ENCODE peak calls at places on chromosome 4, in six cellular contexts. A, U, O, X, S and P are unnamed samples.

GRCh38 chr4:1566838-1567518 is 117.1 kb downstream of the FAM53A start:
- DNase-seq in X (no peak), S (no peak), A (no peak), U (no peak), O (peak), P (no peak)

GRCh38 chr4:76990288-76991080 is 40.9 kb downstream of the SEPTIN11 start:
- DNase-seq in A (no peak), S (no peak), X (no peak), O (no peak), U (no peak), P (no peak)

GRCh38 chr4:117481742-117482141 is 396.4 kb upstream of the TRAM1L1 start:
- DNase-seq in U (no peak), S (no peak), O (no peak), A (no peak), X (no peak), P (no peak)

GRCh38 chr4:76589402-76589801 is 154.4 kb downstream of the SHROOM3 start:
- DNase-seq in X (peak), U (no peak), A (no peak), S (no peak), O (no peak), P (no peak)

GRCh38 chr4:102663073-102663472 is 97.7 kb downstream of the MANBA start:
- DNase-seq in S (no peak), O (no peak), A (no peak), U (no peak), X (no peak), P (no peak)

GRCh38 chr4:7015383-7016035 is 27.7 kb upstream of the TADA2B start:
- DNase-seq in A (no peak), S (no peak), O (no peak), X (no peak), U (no peak), P (no peak)

GRCh38 chr4:15063341-15063740 is 61.1 kb downstream of the CPEB2 start:
- DNase-seq in U (no peak), A (no peak), X (no peak), O (no peak), S (no peak), P (no peak)

GRCh38 chr4:113625902-113626301 is 135.6 kb downstream of the CAMK2D start:
- DNase-seq in X (no peak), A (no peak), O (no peak), S (no peak), U (no peak), P (no peak)

GRCh38 chr4:108950158-108950915 is 187.5 kb upstream of the ETNPPL start:
- DNase-seq in A (no peak), X (no peak), S (no peak), U (no peak), O (no peak), P (no peak)

GRCh38 chr4:152094851-152095700 is 334.3 kb upstream of the GATB start:
- DNase-seq in X (no peak), S (no peak), O (no peak), A (no peak), U (no peak), P (no peak)

GRCh38 chr4:77074961-77075855 is 581 bp downstream of the CCNI start:
- DNase-seq in O (peak), S (peak), A (peak), X (peak), U (peak), P (peak)

GRCh38 chr4:54104907-54105306 is 4.9 kb downstream of the GSX2 start:
- DNase-seq in U (no peak), A (no peak), S (no peak), O (no peak), X (no peak), P (no peak)

GRCh38 chr4:175813126-175813715 is 1.2 kb upstream of the GPM6A start:
- DNase-seq in A (no peak), U (no peak), X (no peak), S (no peak), O (no peak), P (no peak)

GRCh38 chr4:83010522-83011318 is at the start of gene LIN54:
- DNase-seq in U (peak), X (peak), O (peak), S (peak), A (peak), P (peak)

GRCh38 chr4:1232661-1233621 is 16.0 kb downstream of the CTBP1 start:
- DNase-seq in A (no peak), O (no peak), X (peak), S (no peak), U (no peak), P (no peak)

GRCh38 chr4:105061136-105061696 is 85.5 kb upstream of the TET2 start:
- DNase-seq in U (no peak), A (peak), O (no peak), X (peak), S (no peak), P (peak)

GRCh38 chr4:33837043-33837442 is 2407.3 kb downstream of the ARAP2 start:
- DNase-seq in S (no peak), U (no peak), O (no peak), A (no peak), X (no peak), P (no peak)

GRCh38 chr4:147518846-147519767 is 38.2 kb downstream of the EDNRA start:
- DNase-seq in O (peak), U (no peak), S (peak), A (peak), X (peak), P (peak)

GRCh38 chr4:931194-931959 is 739 bp downstream of the GAK start:
- DNase-seq in A (no peak), S (no peak), O (no peak), U (no peak), X (no peak), P (peak)

GRCh38 chr4:101321481-101322042 is 25.8 kb downstream of the PPP3CA start:
- DNase-seq in X (no peak), O (no peak), S (no peak), U (no peak), A (no peak), P (no peak)

GRCh38 chr4:150244600-150244999 is 166.4 kb downstream of the DCLK2 start:
- DNase-seq in O (no peak), U (no peak), A (no peak), S (no peak), X (no peak), P (no peak)

GRCh38 chr4:22897520-22898108 is 204.9 kb downstream of the GBA3 start:
- DNase-seq in U (no peak), X (peak), S (peak), A (peak), O (peak), P (peak)
- TF ChIP-seq CTCF in U (peak), X (peak), S (peak), A (peak), O (peak), P (peak)

GRCh38 chr4:8587469-8588195 is 4.9 kb upstream of the CPZ start:
- DNase-seq in S (no peak), O (peak), A (no peak), U (no peak), X (no peak), P (no peak)

GRCh38 chr4:8586246-8586645 is 6.1 kb downstream of the GPR78 start:
- DNase-seq in U (no peak), X (no peak), O (no peak), A (no peak), S (no peak), P (no peak)

GRCh38 chr4:8588196-8588470 is 4.4 kb upstream of the CPZ start:
- DNase-seq in A (no peak), O (no peak), S (no peak), X (no peak), U (no peak), P (no peak)

GRCh38 chr4:8585721-8586161 is 5.5 kb downstream of the GPR78 start:
- DNase-seq in O (peak), X (no peak), A (no peak), S (no peak), U (no peak), P (no peak)

GRCh38 chr4:8586671-8587468 is 5.7 kb upstream of the CPZ start:
- DNase-seq in X (no peak), O (peak), U (no peak), A (no peak), S (no peak), P (no peak)
- TF ChIP-seq CTCF in X (peak), O (no peak), U (no peak), A (peak), S (peak), P (no peak)

DNA sequence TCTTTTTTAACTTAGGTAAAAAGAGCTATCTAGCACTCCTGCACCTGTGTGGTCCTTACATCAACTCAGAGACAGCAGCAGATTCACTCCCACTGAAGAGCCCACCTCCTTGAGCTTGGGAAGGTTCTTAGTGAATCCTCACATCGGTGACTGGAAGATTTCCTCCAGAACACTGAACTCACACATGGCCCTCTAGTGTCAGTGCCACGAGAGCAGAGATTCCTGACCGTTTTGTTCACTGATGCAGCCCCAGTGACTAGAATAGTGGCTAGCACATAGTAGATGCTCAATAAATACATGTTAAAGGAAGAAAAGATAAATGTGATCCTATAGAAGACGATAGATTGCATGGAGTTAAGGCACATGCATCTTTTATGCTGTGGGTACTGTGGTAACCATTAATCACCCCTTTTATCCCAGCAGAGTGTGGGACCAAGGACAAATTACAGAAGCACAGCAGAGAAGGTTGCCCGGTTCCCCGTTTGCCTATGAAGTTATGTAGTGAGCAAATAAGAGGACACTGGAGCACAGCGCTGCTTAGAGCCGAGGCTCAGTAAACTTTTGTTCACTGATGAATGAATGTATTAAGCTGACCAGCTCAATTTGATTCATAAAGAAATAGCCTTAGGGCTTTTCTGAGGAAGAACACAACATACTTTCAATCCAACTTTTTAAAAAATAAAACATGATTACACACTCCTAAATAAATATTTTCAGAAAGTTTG is 8.7 kb downstream of the GASK1B start:
- DNase-seq in U (no peak), X (no peak), O (no peak), A (no peak), S (no peak), P (no peak)
- TF ChIP-seq CTCF in U (peak), X (no peak), O (no peak), A (no peak), S (no peak), P (no peak)

DNA sequence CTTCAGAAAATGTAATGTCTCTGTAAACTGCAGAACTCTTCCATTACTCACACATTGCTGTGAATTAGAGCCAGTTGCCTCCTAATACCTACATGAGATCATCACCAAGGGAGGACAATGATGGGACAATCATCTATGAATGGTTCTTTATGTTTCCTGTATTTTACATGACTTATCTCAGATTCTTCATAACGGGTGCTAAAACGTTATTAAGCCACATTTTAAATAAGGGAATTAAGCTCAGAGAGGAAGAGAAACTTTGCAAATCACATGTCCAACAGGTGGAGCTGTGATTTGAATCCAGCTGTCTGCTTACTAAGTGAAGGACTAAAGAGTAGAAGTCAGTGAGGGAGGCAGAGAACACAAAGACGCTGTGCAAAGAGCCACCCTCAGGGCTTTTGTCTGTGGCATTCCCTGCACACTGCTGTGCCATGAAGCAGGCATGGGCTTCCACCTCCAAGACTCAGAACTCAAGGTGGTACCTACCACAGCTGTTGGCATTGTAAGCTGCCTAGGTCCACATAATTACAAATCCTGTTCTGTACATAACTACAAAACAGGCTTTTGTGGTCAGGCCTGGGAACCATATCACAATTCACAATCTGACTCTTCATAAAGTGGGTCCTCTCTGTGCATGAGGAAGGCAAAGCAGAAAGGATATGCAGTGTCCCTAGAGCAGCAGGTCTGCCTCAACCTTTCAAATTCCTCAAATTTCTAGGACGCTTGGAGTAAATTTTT is 12.8 kb downstream of the TBC1D9 start:
- DNase-seq in U (no peak), O (no peak), X (peak), A (no peak), S (no peak), P (no peak)
- TF ChIP-seq CTCF in U (no peak), O (no peak), X (peak), A (peak), S (peak), P (no peak)

GRCh38 chr4:125316781-125317525 is 2.2 kb downstream of the FAT4 start:
- DNase-seq in A (no peak), U (no peak), O (peak), X (peak), S (peak), P (no peak)
- TF ChIP-seq CTCF in A (no peak), U (no peak), O (no peak), X (peak), S (peak), P (no peak)

GRCh38 chr4:68264875-68265565 is 19.5 kb upstream of the TMPRSS11B start:
- DNase-seq in S (no peak), O (no peak), A (no peak), X (no peak), U (no peak), P (peak)

GRCh38 chr4:68272860-68273259 is 27.4 kb upstream of the TMPRSS11B start:
- DNase-seq in S (no peak), U (no peak), A (no peak), O (no peak), X (peak), P (no peak)

GRCh38 chr4:68271851-68272756 is 26.6 kb upstream of the TMPRSS11B start:
- DNase-seq in A (peak), U (no peak), S (no peak), X (peak), O (peak), P (peak)

GRCh38 chr4:68267433-68267944 is 22.0 kb upstream of the TMPRSS11B start:
- DNase-seq in S (no peak), O (no peak), U (no peak), X (no peak), A (no peak), P (no peak)
- TF ChIP-seq CTCF in S (no peak), O (no peak), U (no peak), X (no peak), A (no peak), P (no peak)

DNA sequence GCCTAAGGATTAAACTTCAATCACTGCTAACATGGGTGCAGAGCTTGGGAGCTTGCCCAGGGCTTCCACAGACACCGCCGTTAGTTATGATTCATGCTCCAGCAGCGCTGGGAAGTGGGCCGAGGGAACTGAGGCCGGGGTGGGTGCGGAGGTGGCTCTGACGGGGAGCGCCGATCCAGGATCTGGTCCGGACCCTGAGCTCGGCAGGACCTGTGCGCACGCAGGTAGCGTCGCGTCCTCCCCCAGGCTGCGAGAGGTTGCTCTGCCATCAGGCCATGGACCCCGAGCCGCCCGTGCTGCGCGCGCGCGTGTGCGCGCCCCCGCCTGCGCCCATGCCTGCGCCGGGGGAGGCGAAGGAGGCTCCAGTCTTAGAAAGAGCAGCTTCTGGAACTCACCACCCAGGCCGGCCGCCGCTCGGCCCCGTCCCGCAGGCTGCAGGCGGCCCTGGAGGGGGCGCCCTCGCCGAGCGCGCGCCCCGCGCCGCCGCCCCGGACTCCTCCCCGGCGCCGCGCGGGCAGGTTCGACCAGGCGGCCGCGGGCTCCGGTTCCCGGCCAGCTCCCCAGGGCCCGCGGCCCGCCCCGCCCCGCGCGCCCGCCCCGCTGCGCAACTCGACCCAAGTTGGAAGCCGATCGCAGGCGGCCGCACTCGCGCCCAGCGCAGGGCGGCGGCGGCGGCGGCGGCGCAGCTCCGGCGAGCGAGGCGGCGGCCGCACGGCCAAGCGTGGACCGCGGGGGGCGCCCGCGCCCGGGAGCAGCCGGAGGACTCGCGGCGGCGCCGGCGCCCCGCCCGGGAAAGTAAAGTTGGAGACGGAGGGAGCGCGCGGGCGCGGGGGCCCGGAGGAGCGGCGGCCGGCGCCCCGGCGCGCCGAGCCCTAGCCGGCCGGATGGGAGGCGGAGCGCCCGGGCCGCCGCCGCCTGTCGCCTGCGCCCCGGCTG is 646 bp upstream of the ADRA2C start:
- DNase-seq in X (peak), U (peak), O (peak), S (peak), A (peak), P (peak)
- TF ChIP-seq CTCF in X (peak), U (no peak), O (no peak), S (peak), A (peak), P (no peak)

DNA sequence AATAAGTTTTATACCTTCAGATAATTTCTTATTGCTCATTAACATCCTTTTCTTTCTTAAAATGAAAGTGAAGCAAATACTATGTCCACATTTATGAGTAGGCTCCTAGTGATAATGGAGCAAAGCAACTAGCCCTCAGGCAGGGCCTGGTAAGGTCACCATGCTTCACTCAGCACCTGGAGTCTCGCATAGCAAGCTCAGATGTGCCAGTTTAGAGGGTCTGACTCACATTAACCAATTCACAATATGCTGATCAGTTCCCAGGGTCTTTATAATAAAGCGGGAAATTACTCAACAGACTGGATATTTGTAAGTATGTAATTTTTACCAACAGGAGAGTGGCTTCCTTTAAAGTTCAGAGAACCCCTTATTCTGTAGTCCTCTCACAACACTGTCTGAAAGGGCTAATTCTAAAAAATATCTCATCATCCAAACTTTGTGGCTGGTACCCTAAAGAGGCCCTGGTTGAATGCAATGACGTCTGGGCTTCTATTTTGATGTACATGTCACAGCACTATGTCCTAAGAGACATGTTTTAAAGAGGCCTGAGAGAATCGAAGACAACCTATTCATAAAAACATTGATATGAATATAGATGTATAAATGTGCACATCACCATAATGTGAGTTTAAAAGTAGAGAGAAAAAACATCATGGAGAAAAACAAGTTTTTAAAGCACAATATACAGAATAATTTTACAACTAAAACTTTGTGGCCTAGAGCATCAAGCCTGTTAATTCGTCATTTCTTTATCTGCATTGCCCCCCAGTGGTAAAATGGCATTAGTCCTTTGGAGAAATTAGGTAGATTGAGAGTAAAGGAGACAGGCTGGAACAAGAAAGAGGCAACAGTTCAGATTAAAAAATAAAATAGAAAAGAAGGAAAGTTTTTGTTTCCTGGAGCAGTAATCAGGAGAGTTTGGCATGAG is 44.3 kb downstream of the IL21 start:
- DNase-seq in X (peak), O (no peak), S (no peak), U (no peak), A (peak), P (peak)
- TF ChIP-seq CTCF in X (peak), O (peak), S (peak), U (peak), A (peak), P (peak)

GRCh38 chr4:79044260-79044659 is 105.0 kb upstream of the PAQR3 start:
- DNase-seq in A (no peak), X (no peak), O (no peak), S (no peak), U (no peak), P (no peak)

GRCh38 chr4:79046191-79046590 is 107.0 kb upstream of the PAQR3 start:
- DNase-seq in S (no peak), U (no peak), A (no peak), O (no peak), X (no peak), P (no peak)

GRCh38 chr4:79042079-79042674 is 102.9 kb upstream of the PAQR3 start:
- DNase-seq in X (peak), S (no peak), U (no peak), A (peak), O (no peak), P (no peak)
- TF ChIP-seq CTCF in X (peak), S (peak), U (peak), A (peak), O (peak), P (no peak)

GRCh38 chr4:154779362-154779947 is 1.6 kb upstream of the RBM46 start:
- DNase-seq in A (no peak), X (peak), S (no peak), O (no peak), U (no peak), P (no peak)
- TF ChIP-seq CTCF in A (peak), X (peak), S (peak), O (peak), U (peak), P (no peak)